ENCODE peak calls at places on chromosomes 7 and 10, in four cellular contexts. One of them, this sample, is unnamed.

GRCh38 chr7:12601302-12601869 is 30.9 kb downstream of the SCIN start:
- DNase-seq in GM12878: no peak
- DNase-seq in K562: no peak
- DNase-seq in HepG2: no peak
- DNase-seq in this sample: no peak

GRCh38 chr10:131170042-131170983 is 141.2 kb downstream of the TCERG1L start:
- DNase-seq in GM12878: no peak
- DNase-seq in K562: no peak
- DNase-seq in HepG2: no peak
- DNase-seq in this sample: no peak

GRCh38 chr7:146781352-146782116 is 664.9 kb downstream of the CNTNAP2 start:
- DNase-seq in GM12878: no peak
- DNase-seq in K562: no peak
- DNase-seq in HepG2: no peak
- DNase-seq in this sample: peak

GRCh38 chr10:119139464-119140067 is 25.9 kb downstream of the SFXN4 start:
- DNase-seq in GM12878: no peak
- DNase-seq in K562: peak
- DNase-seq in HepG2: peak
- DNase-seq in this sample: peak

GRCh38 chr10:69908071-69908470 is 106.4 kb downstream of the COL13A1 start:
- DNase-seq in GM12878: no peak
- DNase-seq in K562: no peak
- DNase-seq in HepG2: no peak
- DNase-seq in this sample: no peak

GRCh38 chr10:49735161-49735560 is 27.0 kb downstream of the OGDHL start:
- DNase-seq in GM12878: no peak
- DNase-seq in K562: no peak
- DNase-seq in HepG2: no peak
- DNase-seq in this sample: no peak

GRCh38 chr7:15954671-15955354 is 268.3 kb upstream of the MEOX2 start:
- DNase-seq in GM12878: no peak
- DNase-seq in K562: no peak
- DNase-seq in HepG2: no peak
- DNase-seq in this sample: no peak

GRCh38 chr7:11297764-11298163 is 324.1 kb downstream of the PHF14 start:
- DNase-seq in GM12878: no peak
- DNase-seq in K562: no peak
- DNase-seq in HepG2: no peak
- DNase-seq in this sample: no peak

GRCh38 chr7:134505856-134506255 is 21.5 kb upstream of the AKR1B10 start:
- DNase-seq in GM12878: no peak
- DNase-seq in K562: no peak
- DNase-seq in HepG2: no peak
- DNase-seq in this sample: no peak

GRCh38 chr10:124480860-124481259 is 19.2 kb downstream of the LHPP start:
- DNase-seq in GM12878: no peak
- DNase-seq in K562: no peak
- DNase-seq in HepG2: no peak
- DNase-seq in this sample: no peak

GRCh38 chr7:114856625-114857024 is 65.3 kb upstream of the MDFIC start:
- DNase-seq in GM12878: no peak
- DNase-seq in K562: no peak
- DNase-seq in HepG2: no peak
- DNase-seq in this sample: no peak

GRCh38 chr10:120195984-120196712 is 260.9 kb upstream of the PLPP4 start:
- DNase-seq in GM12878: no peak
- DNase-seq in K562: no peak
- DNase-seq in HepG2: no peak
- DNase-seq in this sample: no peak

GRCh38 chr7:94761451-94761850 is 105.5 kb upstream of the SGCE start:
- DNase-seq in GM12878: no peak
- DNase-seq in K562: no peak
- DNase-seq in HepG2: no peak
- DNase-seq in this sample: no peak

GRCh38 chr7:157932498-157933218 is 595.9 kb downstream of the DNAJB6 start:
- DNase-seq in GM12878: no peak
- DNase-seq in K562: no peak
- DNase-seq in HepG2: peak
- DNase-seq in this sample: no peak

GRCh38 chr7:106284516-106285050 is at the start of gene NAMPT:
- DNase-seq in GM12878: no peak
- DNase-seq in K562: peak
- DNase-seq in HepG2: no peak
- DNase-seq in this sample: peak

GRCh38 chr7:55019329-55019690 is 493 bp downstream of the EGFR start:
- DNase-seq in GM12878: no peak
- DNase-seq in K562: no peak
- DNase-seq in HepG2: no peak
- DNase-seq in this sample: peak

GRCh38 chr7:83271212-83272099 is 108.8 kb upstream of the PCLO start:
- DNase-seq in GM12878: no peak
- DNase-seq in K562: no peak
- DNase-seq in HepG2: peak
- DNase-seq in this sample: peak

GRCh38 chr10:80614576-80615416 is 77.1 kb downstream of the SH2D4B start:
- DNase-seq in GM12878: no peak
- DNase-seq in K562: no peak
- DNase-seq in HepG2: no peak
- DNase-seq in this sample: no peak

GRCh38 chr7:144408116-144408515 is 4.6 kb upstream of the NOBOX start:
- DNase-seq in GM12878: no peak
- DNase-seq in K562: no peak
- DNase-seq in HepG2: no peak
- DNase-seq in this sample: no peak

GRCh38 chr7:105003875-105004510 is 10.0 kb upstream of the KMT2E start:
- DNase-seq in GM12878: no peak
- DNase-seq in K562: no peak
- DNase-seq in HepG2: no peak
- DNase-seq in this sample: no peak

GRCh38 chr7:154767821-154768415 is 235.0 kb downstream of the PAXIP1 start:
- DNase-seq in GM12878: no peak
- DNase-seq in K562: no peak
- DNase-seq in HepG2: no peak
- DNase-seq in this sample: no peak

GRCh38 chr7:92833766-92834605 is 2.4 kb downstream of the CDK6 start:
- DNase-seq in GM12878: no peak
- DNase-seq in K562: peak
- DNase-seq in HepG2: peak
- DNase-seq in this sample: peak
- TF ChIP-seq FOXK2 in GM12878: no peak
- TF ChIP-seq FOXK2 in K562: no peak
- TF ChIP-seq FOXK2 in HepG2: no peak
- TF ChIP-seq FOXK2 in this sample: no peak

DNA sequence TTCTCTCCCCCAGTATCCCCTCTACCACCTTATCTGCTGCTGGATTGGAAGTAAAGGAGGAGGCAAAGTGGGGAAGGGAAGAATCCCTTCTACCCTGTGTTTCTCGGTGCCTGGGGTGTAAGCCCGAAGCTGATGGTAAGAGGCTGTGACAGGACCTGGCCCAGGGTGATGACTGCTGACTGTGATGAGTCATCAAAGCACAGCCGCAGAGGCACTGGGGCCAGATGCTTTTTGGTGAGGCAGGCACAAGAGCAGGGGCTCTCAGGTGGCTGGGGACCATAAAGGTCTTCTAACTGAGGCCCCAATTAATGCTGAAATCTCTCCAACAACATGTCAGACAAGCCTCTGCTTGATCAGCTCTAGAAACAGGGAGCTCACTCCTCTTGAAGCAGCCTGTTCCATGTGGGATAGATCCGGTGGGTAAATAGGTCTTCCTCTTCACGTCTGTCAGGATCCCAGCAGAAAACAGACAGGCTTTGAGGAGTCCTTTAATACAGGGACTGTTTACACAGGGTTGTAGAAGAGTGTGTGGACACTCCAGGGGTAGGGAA is 86.1 kb upstream of the PCBD1 start:
- DNase-seq in GM12878: no peak
- DNase-seq in K562: peak
- DNase-seq in HepG2: no peak
- DNase-seq in this sample: no peak
- TF ChIP-seq BHLHE40 in GM12878: no peak
- TF ChIP-seq BHLHE40 in K562: no peak
- TF ChIP-seq BHLHE40 in HepG2: no peak
- TF ChIP-seq BHLHE40 in this sample: no peak

DNA sequence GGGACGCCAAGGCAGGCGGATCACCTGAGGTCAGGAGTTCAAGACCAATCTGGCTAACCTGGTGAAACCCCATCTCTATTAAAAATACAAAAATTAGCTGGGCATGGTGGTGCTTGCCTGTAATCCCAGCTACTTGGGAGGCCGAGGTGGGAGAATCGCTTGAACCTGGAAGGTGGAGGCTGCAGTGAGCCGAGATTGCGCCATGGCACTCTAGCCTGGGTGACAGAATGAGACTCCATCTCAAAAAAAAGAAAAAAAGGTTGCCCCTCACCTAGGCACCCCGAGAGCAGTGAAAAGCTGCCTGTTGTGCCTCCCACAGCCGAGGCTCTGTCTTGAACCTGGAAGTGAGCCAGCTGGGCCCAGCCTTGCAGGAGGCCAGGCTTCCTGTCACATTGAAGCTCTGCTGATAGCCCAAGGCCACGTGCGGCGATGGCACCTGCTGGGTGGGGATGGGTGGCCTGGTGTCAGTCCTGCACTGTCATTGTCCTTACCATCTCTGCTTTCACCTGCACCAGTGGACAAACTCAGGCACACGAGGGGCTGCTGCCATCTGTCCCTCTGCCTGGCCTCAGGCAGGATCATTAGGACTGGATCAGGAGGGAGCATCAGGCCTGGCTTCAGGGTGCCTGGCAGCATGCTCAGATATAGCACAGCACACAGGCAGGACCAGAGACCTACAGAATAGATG is 37.8 kb downstream of the DNAJB12 start:
- DNase-seq in GM12878: no peak
- DNase-seq in K562: peak
- DNase-seq in HepG2: peak
- DNase-seq in this sample: no peak
- TF ChIP-seq FOXK2 in GM12878: no peak
- TF ChIP-seq FOXK2 in K562: no peak
- TF ChIP-seq FOXK2 in HepG2: no peak
- TF ChIP-seq FOXK2 in this sample: no peak

DNA sequence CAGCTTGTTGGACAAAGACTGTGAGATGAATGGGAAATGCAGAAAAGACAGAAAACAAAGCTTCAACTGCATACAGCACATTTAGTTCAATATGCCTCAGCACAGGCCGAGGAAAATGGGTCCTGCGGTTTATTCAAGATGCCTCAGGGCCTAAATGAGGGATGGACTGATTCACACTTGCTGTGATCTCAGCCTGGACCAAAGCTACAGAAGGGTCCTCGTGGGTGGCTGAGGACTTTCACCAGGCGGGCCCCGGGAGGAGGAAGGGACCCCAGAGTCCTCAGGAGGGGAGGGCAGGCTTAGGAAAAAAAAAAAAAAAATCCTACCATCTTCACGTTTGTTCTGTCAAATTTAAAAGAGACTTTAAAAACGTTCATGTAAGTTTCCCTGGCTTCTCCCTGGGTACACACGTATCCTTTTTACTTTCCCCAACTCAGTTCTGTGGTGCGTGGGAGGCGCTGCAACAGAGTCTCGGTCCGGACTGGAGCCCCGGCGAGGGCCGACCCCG is 621 bp upstream of the ZNF783 start:
- DNase-seq in GM12878: no peak
- DNase-seq in K562: no peak
- DNase-seq in HepG2: no peak
- DNase-seq in this sample: no peak
- TF ChIP-seq BHLHE40 in GM12878: no peak
- TF ChIP-seq BHLHE40 in K562: no peak
- TF ChIP-seq BHLHE40 in HepG2: no peak
- TF ChIP-seq BHLHE40 in this sample: no peak

This sample was measured in HEK293T.